ENCODE peak calls at places on chromosomes 6 and 20, in seven cellular contexts. One of them, this sample, is unnamed.

GRCh38 chr20:15475483-15475882 is 1097.8 kb downstream of the KIF16B start:
- DNase-seq in GM10248: no peak
- DNase-seq in GM13977: no peak
- DNase-seq in transverse colon: peak; percentile 35
- DNase-seq in pancreas: peak; percentile 9
- DNase-seq in spleen: peak; percentile 76
- DNase-seq in epithelial cell of esophagus: peak; percentile 60
- DNase-seq in this sample: peak; percentile 73

GRCh38 chr6:24140572-24140971 is 14.6 kb downstream of the NRSN1 start:
- DNase-seq in GM10248: no peak
- DNase-seq in GM13977: no peak
- DNase-seq in transverse colon: no peak
- DNase-seq in pancreas: no peak
- DNase-seq in spleen: no peak
- DNase-seq in epithelial cell of esophagus: no peak
- DNase-seq in this sample: no peak

GRCh38 chr20:58702161-58702510 is 9.5 kb downstream of the NPEPL1 start:
- DNase-seq in GM10248: no peak
- DNase-seq in GM13977: no peak
- DNase-seq in transverse colon: peak; percentile 2
- DNase-seq in pancreas: peak; percentile 4
- DNase-seq in spleen: peak; percentile 63
- DNase-seq in epithelial cell of esophagus: no peak
- DNase-seq in this sample: no peak

GRCh38 chr20:6212903-6213302 is 90.1 kb upstream of the FERMT1 start:
- DNase-seq in GM10248: no peak
- DNase-seq in GM13977: no peak
- DNase-seq in transverse colon: no peak
- DNase-seq in pancreas: no peak
- DNase-seq in spleen: no peak
- DNase-seq in epithelial cell of esophagus: no peak
- DNase-seq in this sample: no peak

GRCh38 chr6:46325561-46326525 is 155.1 kb upstream of the ENPP5 start:
- DNase-seq in GM10248: no peak
- DNase-seq in GM13977: no peak
- DNase-seq in transverse colon: no peak
- DNase-seq in pancreas: no peak
- DNase-seq in spleen: peak; percentile 72
- DNase-seq in epithelial cell of esophagus: no peak
- DNase-seq in this sample: peak; percentile 42

GRCh38 chr6:169169941-169170582 is 83.6 kb downstream of the THBS2 start:
- DNase-seq in GM10248: no peak
- DNase-seq in GM13977: no peak
- DNase-seq in transverse colon: no peak
- DNase-seq in pancreas: no peak
- DNase-seq in spleen: no peak
- DNase-seq in epithelial cell of esophagus: no peak
- DNase-seq in this sample: no peak

GRCh38 chr6:78436335-78436734 is 431.0 kb upstream of the IRAK1BP1 start:
- DNase-seq in GM10248: no peak
- DNase-seq in GM13977: no peak
- DNase-seq in transverse colon: no peak
- DNase-seq in pancreas: no peak
- DNase-seq in spleen: no peak
- DNase-seq in epithelial cell of esophagus: peak; percentile 64
- DNase-seq in this sample: peak; percentile 38

GRCh38 chr6:11202513-11203305 is 29.8 kb downstream of the NEDD9 start:
- DNase-seq in GM10248: no peak
- DNase-seq in GM13977: no peak
- DNase-seq in transverse colon: no peak
- DNase-seq in pancreas: peak; percentile 43
- DNase-seq in spleen: no peak
- DNase-seq in epithelial cell of esophagus: no peak
- DNase-seq in this sample: no peak

GRCh38 chr6:148147431-148147830 is 195.2 kb upstream of the SASH1 start:
- DNase-seq in GM10248: no peak
- DNase-seq in GM13977: no peak
- DNase-seq in transverse colon: no peak
- DNase-seq in pancreas: no peak
- DNase-seq in spleen: no peak
- DNase-seq in epithelial cell of esophagus: no peak
- DNase-seq in this sample: no peak

DNA sequence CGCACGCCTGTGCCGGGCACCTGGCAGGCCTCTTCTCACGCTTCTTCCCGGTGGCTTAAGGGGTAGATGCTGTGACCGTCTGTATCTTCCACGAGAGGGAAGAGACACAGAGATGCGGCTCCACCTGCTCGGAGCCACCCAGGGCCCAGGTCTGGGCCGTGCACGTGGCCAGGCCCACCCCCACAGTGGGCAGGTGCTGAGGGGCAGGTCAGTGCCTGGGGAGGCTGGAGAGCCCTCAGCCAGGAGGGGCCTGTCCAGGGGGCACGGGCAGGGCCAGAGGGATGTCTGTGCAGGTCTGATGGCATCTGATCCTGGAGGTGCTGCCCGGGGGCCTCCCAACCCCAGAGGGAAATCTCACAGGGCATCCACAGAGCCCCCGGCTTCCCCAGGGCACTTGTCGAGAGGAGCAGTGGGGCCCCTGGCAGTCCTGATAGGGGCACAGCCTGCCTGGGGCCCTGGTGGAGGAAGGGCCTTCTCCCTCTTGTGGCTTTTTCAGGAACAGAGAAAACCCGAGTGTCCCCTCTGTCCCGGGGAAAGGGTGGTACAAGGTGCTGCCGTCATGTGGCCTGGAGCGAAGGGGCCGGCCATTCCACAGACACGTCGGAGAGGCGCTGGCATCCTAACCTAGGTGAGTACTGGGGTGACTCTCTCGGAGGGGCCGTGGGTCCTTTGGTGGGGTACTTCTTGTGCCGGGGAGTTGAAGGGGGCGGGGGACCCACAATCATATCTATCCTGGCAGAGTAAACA is 50.2 kb upstream of the CHRNA4 start:
- DNase-seq in GM10248: no peak
- DNase-seq in GM13977: no peak
- DNase-seq in transverse colon: no peak
- DNase-seq in pancreas: no peak
- DNase-seq in spleen: no peak
- DNase-seq in epithelial cell of esophagus: no peak
- DNase-seq in this sample: no peak
- TF ChIP-seq CTCF in GM10248: no peak
- TF ChIP-seq CTCF in GM13977: no peak
- TF ChIP-seq CTCF in transverse colon: no peak
- TF ChIP-seq CTCF in pancreas: no peak
- TF ChIP-seq CTCF in spleen: no peak
- TF ChIP-seq CTCF in epithelial cell of esophagus: no peak
- TF ChIP-seq CTCF in this sample: no peak

DNA sequence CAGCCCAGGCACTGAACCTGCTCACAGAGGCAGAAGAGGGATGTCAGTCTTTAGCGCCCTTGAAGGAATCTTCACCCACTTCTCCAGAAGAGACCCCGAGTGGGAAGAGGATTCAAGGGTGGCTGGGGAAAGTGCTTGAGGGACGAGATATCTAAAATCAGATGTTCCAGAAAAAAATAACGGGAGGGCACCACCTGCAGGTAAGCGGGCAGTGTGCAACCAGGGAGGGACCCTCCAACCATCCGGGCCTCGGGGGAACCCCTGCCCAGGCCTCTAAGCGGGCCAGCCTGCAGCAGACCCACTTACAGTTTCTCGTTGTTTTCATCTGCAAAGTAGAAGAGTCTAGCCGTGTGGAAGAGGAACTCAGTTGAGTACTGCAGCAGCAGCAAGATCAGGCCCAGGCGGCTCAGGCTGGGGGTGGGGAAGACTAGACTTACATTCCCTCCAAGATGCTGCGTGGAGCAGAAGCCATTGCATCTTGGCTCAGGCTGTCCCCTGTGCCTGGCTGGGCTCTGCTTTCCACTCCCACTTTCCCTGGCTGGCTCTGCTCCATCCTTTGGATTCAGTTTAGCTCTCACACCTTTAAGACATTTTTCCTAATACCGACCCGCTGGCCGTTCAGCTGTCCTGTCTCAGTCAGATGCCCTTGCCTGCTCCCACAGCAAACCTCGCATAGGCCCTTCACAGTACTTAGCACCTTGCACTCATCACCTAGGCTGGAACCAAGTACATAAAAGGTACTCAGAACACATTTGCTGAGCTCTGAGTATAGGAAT is 70.9 kb downstream of the TRAM2 start:
- DNase-seq in GM10248: no peak
- DNase-seq in GM13977: no peak
- DNase-seq in transverse colon: no peak
- DNase-seq in pancreas: no peak
- DNase-seq in spleen: no peak
- DNase-seq in epithelial cell of esophagus: no peak
- DNase-seq in this sample: no peak
- TF ChIP-seq CTCF in GM10248: peak; percentile 14
- TF ChIP-seq CTCF in GM13977: no peak
- TF ChIP-seq CTCF in transverse colon: no peak
- TF ChIP-seq CTCF in pancreas: no peak
- TF ChIP-seq CTCF in spleen: no peak
- TF ChIP-seq CTCF in epithelial cell of esophagus: no peak
- TF ChIP-seq CTCF in this sample: no peak

GRCh38 chr20:23200914-23201313 is 114.8 kb upstream of the CD93 start:
- DNase-seq in GM10248: peak; percentile 27
- DNase-seq in GM13977: peak; percentile 21
- DNase-seq in transverse colon: peak; percentile 46
- DNase-seq in pancreas: peak; percentile 22
- DNase-seq in spleen: no peak
- DNase-seq in epithelial cell of esophagus: peak; percentile 84
- DNase-seq in this sample: peak; percentile 79
- TF ChIP-seq CTCF in GM10248: peak; percentile 11
- TF ChIP-seq CTCF in GM13977: peak; percentile 39
- TF ChIP-seq CTCF in transverse colon: peak; percentile 48
- TF ChIP-seq CTCF in pancreas: peak; percentile 21
- TF ChIP-seq CTCF in spleen: peak; percentile 37
- TF ChIP-seq CTCF in epithelial cell of esophagus: peak; percentile 82
- TF ChIP-seq CTCF in this sample: peak; percentile 71

GRCh38 chr6:167782698-167783517 is 43.8 kb upstream of the AFDN start:
- DNase-seq in GM10248: no peak
- DNase-seq in GM13977: no peak
- DNase-seq in transverse colon: no peak
- DNase-seq in pancreas: no peak
- DNase-seq in spleen: peak; percentile 24
- DNase-seq in epithelial cell of esophagus: no peak
- DNase-seq in this sample: no peak
- TF ChIP-seq CTCF in GM10248: no peak
- TF ChIP-seq CTCF in GM13977: no peak
- TF ChIP-seq CTCF in transverse colon: no peak
- TF ChIP-seq CTCF in pancreas: no peak
- TF ChIP-seq CTCF in spleen: no peak
- TF ChIP-seq CTCF in epithelial cell of esophagus: no peak
- TF ChIP-seq CTCF in this sample: no peak

GRCh38 chr20:36506253-36506652 is 35.1 kb upstream of the MYL9 start:
- DNase-seq in GM10248: no peak
- DNase-seq in GM13977: no peak
- DNase-seq in transverse colon: no peak
- DNase-seq in pancreas: no peak
- DNase-seq in spleen: no peak
- DNase-seq in epithelial cell of esophagus: no peak
- DNase-seq in this sample: peak; percentile 25

GRCh38 chr20:36499723-36500501 is 41.4 kb upstream of the MYL9 start:
- DNase-seq in GM10248: no peak
- DNase-seq in GM13977: no peak
- DNase-seq in transverse colon: no peak
- DNase-seq in pancreas: no peak
- DNase-seq in spleen: no peak
- DNase-seq in epithelial cell of esophagus: no peak
- DNase-seq in this sample: no peak

GRCh38 chr20:36507746-36508145 is 33.6 kb upstream of the MYL9 start:
- DNase-seq in GM10248: no peak
- DNase-seq in GM13977: no peak
- DNase-seq in transverse colon: no peak
- DNase-seq in pancreas: no peak
- DNase-seq in spleen: no peak
- DNase-seq in epithelial cell of esophagus: peak; percentile 46
- DNase-seq in this sample: no peak

GRCh38 chr20:36501367-36502006 is 39.8 kb upstream of the MYL9 start:
- DNase-seq in GM10248: peak; percentile 57
- DNase-seq in GM13977: peak; percentile 82
- DNase-seq in transverse colon: no peak
- DNase-seq in pancreas: no peak
- DNase-seq in spleen: no peak
- DNase-seq in epithelial cell of esophagus: no peak
- DNase-seq in this sample: no peak

GRCh38 chr20:36504295-36504694 is 37.0 kb upstream of the MYL9 start:
- DNase-seq in GM10248: no peak
- DNase-seq in GM13977: no peak
- DNase-seq in transverse colon: no peak
- DNase-seq in pancreas: no peak
- DNase-seq in spleen: no peak
- DNase-seq in epithelial cell of esophagus: no peak
- DNase-seq in this sample: no peak
- TF ChIP-seq CTCF in GM10248: no peak
- TF ChIP-seq CTCF in GM13977: no peak
- TF ChIP-seq CTCF in transverse colon: no peak
- TF ChIP-seq CTCF in pancreas: no peak
- TF ChIP-seq CTCF in spleen: no peak
- TF ChIP-seq CTCF in epithelial cell of esophagus: no peak
- TF ChIP-seq CTCF in this sample: no peak

GRCh38 chr6:82259389-82259788 is 11.8 kb upstream of the IBTK start:
- DNase-seq in GM10248: no peak
- DNase-seq in GM13977: no peak
- DNase-seq in transverse colon: no peak
- DNase-seq in pancreas: no peak
- DNase-seq in spleen: no peak
- DNase-seq in epithelial cell of esophagus: no peak
- DNase-seq in this sample: no peak

GRCh38 chr6:82251942-82252341 is 4.4 kb upstream of the IBTK start:
- DNase-seq in GM10248: peak; percentile 38
- DNase-seq in GM13977: peak; percentile 41
- DNase-seq in transverse colon: no peak
- DNase-seq in pancreas: no peak
- DNase-seq in spleen: no peak
- DNase-seq in epithelial cell of esophagus: peak; percentile 40
- DNase-seq in this sample: peak; percentile 40

GRCh38 chr6:82260890-82261732 is 13.6 kb upstream of the IBTK start:
- DNase-seq in GM10248: no peak
- DNase-seq in GM13977: no peak
- DNase-seq in transverse colon: no peak
- DNase-seq in pancreas: no peak
- DNase-seq in spleen: no peak
- DNase-seq in epithelial cell of esophagus: no peak
- DNase-seq in this sample: no peak

GRCh38 chr6:82257088-82257774 is 9.7 kb upstream of the IBTK start:
- DNase-seq in GM10248: no peak
- DNase-seq in GM13977: no peak
- DNase-seq in transverse colon: no peak
- DNase-seq in pancreas: no peak
- DNase-seq in spleen: no peak
- DNase-seq in epithelial cell of esophagus: peak; percentile 24
- DNase-seq in this sample: no peak
- TF ChIP-seq CTCF in GM10248: no peak
- TF ChIP-seq CTCF in GM13977: no peak
- TF ChIP-seq CTCF in transverse colon: no peak
- TF ChIP-seq CTCF in pancreas: no peak
- TF ChIP-seq CTCF in spleen: no peak
- TF ChIP-seq CTCF in epithelial cell of esophagus: peak; percentile 5
- TF ChIP-seq CTCF in this sample: no peak

GRCh38 chr6:109527989-109528388 is 45.0 kb upstream of the ZBTB24 start:
- DNase-seq in GM10248: no peak
- DNase-seq in GM13977: no peak
- DNase-seq in transverse colon: no peak
- DNase-seq in pancreas: no peak
- DNase-seq in spleen: no peak
- DNase-seq in epithelial cell of esophagus: peak; percentile 9
- DNase-seq in this sample: peak; percentile 27
- TF ChIP-seq CTCF in GM10248: no peak
- TF ChIP-seq CTCF in GM13977: no peak
- TF ChIP-seq CTCF in transverse colon: no peak
- TF ChIP-seq CTCF in pancreas: no peak
- TF ChIP-seq CTCF in spleen: no peak
- TF ChIP-seq CTCF in epithelial cell of esophagus: peak; percentile 17
- TF ChIP-seq CTCF in this sample: no peak

GRCh38 chr6:14584450-14584849 is 466.9 kb downstream of the CD83 start:
- DNase-seq in GM10248: no peak
- DNase-seq in GM13977: no peak
- DNase-seq in transverse colon: peak; percentile 21
- DNase-seq in pancreas: no peak
- DNase-seq in spleen: no peak
- DNase-seq in epithelial cell of esophagus: no peak
- DNase-seq in this sample: no peak
- TF ChIP-seq CTCF in GM10248: no peak
- TF ChIP-seq CTCF in GM13977: no peak
- TF ChIP-seq CTCF in transverse colon: peak; percentile 25
- TF ChIP-seq CTCF in pancreas: no peak
- TF ChIP-seq CTCF in spleen: no peak
- TF ChIP-seq CTCF in epithelial cell of esophagus: no peak
- TF ChIP-seq CTCF in this sample: no peak

This sample was measured in MCF 10A.